ENCODE peak calls at places on chromosomes 13 and 19, in five cellular contexts. X is H1, B is SK-N-SH, H is HepG2, Y is K562. N is an unnamed sample.

GRCh38 chr19:55508120-55508519 is 19.9 kb downstream of the SSC5D start:
- DNase-seq in Y (no peak), X (no peak), H (no peak), B (no peak), N (no peak)

GRCh38 chr13:101144808-101145419 is 271.4 kb downstream of the NALCN start:
- DNase-seq in B (peak; percentile 46), X (no peak), Y (peak; percentile 28), H (peak; percentile 38), N (no peak)

GRCh38 chr13:49958321-49958720 is 22.2 kb upstream of the SPRYD7 start:
- DNase-seq in X (no peak), B (no peak), Y (no peak), H (no peak), N (no peak)

GRCh38 chr19:53088091-53088490 is 15.1 kb downstream of the ZNF160 start:
- DNase-seq in Y (no peak), X (no peak), B (no peak), H (no peak), N (no peak)

GRCh38 chr13:112741835-112742570 is 52.2 kb downstream of the ATP11A start:
- DNase-seq in X (no peak), H (no peak), B (no peak), Y (no peak), N (no peak)

GRCh38 chr19:34838753-34839431 is 65.9 kb upstream of the ZNF599 start:
- DNase-seq in B (no peak), H (peak; percentile 24), Y (no peak), X (peak; percentile 56), N (peak; percentile 32)

GRCh38 chr19:43767316-43767715 is 12.6 kb upstream of the SMG9 start:
- DNase-seq in Y (no peak), B (no peak), X (no peak), H (no peak), N (no peak)

GRCh38 chr13:98807774-98808173 is 55.3 kb upstream of the SLC15A1 start:
- DNase-seq in Y (no peak), X (no peak), H (no peak), B (no peak), N (no peak)

GRCh38 chr13:73740681-73741080 is 393.5 kb downstream of the KLF12 start:
- DNase-seq in H (no peak), B (no peak), X (no peak), Y (no peak), N (no peak)

GRCh38 chr13:51435002-51435578 is 17.7 kb downstream of the INTS6 start:
- DNase-seq in B (peak; percentile 21), X (no peak), H (no peak), Y (no peak), N (peak; percentile 12)

GRCh38 chr13:43284162-43284561 is 260.8 kb downstream of the DNAJC15 start:
- DNase-seq in H (no peak), Y (no peak), X (no peak), B (no peak), N (no peak)

GRCh38 chr19:53131085-53131484 is 1.6 kb downstream of the ZNF415 start:
- DNase-seq in Y (no peak), B (no peak), H (no peak), X (no peak), N (no peak)

GRCh38 chr19:32708457-32708856 is 11.1 kb upstream of the TDRD12 start:
- DNase-seq in X (no peak), B (no peak), Y (no peak), H (no peak), N (peak; percentile 38)

GRCh38 chr13:89066868-89067466 is 1395.8 kb downstream of the SLITRK5 start:
- DNase-seq in B (peak; percentile 19), H (peak; percentile 44), X (no peak), Y (no peak), N (peak; percentile 0)

GRCh38 chr19:50735869-50736268 is 12.7 kb downstream of the CLEC11A start:
- DNase-seq in B (no peak), H (no peak), X (no peak), Y (no peak), N (no peak)

GRCh38 chr13:64993514-64994164 is 2236.5 kb downstream of the PCDH9 start:
- DNase-seq in Y (no peak), X (no peak), H (no peak), B (no peak), N (no peak)

GRCh38 chr13:105670179-105671015 is 865.1 kb downstream of the EFNB2 start:
- DNase-seq in H (no peak), Y (no peak), B (no peak), X (no peak), N (no peak)

GRCh38 chr13:67964091-67964490 is 734.0 kb upstream of the PCDH9 start:
- DNase-seq in Y (no peak), H (no peak), X (no peak), B (no peak), N (no peak)

GRCh38 chr19:4446801-4447200 is 10.8 kb downstream of the UBXN6 start:
- DNase-seq in X (no peak), Y (no peak), H (no peak), B (no peak), N (no peak)

GRCh38 chr13:107650081-107650701 is 565.1 kb downstream of the LIG4 start:
- DNase-seq in H (peak; percentile 16), X (peak; percentile 47), Y (peak; percentile 12), B (peak; percentile 25), N (no peak)

GRCh38 chr19:3653865-3654513 is 27.4 kb upstream of the CACTIN start:
- DNase-seq in H (no peak), B (no peak), X (no peak), Y (peak; percentile 32), N (no peak)

GRCh38 chr13:29125145-29125933 is 305.2 kb downstream of the MTUS2 start:
- DNase-seq in Y (no peak), X (no peak), H (no peak), B (no peak), N (no peak)

GRCh38 chr13:113664751-113665581 is 2.1 kb upstream of the GRK1 start:
- DNase-seq in Y (no peak), H (no peak), X (no peak), B (no peak), N (no peak)

GRCh38 chr19:17125728-17126677 is 50.4 kb downstream of the MYO9B start:
- DNase-seq in H (no peak), Y (no peak), B (peak; percentile 83), X (no peak), N (no peak)
- H3K4me2 ChIP-seq in H (no peak overlapping the region), Y (no peak overlapping the region), B (peak overlapping the region; percentile 70), X (no peak overlapping the region), N (no peak overlapping the region)

DNA sequence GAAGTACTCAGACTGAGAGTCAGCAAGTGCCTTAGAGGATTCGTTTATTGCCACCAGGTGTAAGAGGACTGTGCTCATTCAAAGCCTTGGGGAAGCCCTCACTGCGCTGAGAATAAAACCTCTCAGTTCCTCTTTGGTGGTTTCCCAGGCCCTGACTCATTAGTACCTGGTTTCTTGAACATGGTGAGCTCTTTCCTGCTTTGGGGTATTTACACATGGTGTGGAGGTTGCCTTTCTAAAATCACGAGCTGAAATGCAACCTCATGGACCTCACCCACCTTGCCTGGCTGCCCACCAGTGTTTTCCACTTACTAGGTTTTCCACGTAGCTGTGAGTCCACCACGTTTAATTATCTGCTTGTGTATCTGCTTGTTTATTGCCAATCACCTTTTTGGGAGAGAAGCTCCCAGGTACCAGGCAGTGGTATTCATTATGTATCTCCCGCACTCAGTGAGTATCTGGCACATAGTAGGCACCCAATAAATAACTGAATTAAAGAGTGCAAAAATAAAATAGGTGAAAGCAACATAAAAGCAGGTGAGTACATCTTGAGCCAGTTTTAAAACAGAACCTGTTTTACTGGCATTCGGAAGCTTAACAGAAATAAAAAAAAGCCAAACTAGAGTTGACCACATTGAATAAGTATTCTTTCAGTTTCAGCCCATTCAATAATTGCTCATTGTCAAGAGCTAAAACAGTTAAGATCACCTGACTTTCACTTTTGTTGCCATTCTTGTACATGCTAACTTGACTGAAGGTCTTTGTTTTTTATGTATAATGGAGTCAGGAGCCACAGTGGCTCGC is 533.0 kb downstream of the MYO16 start:
- DNase-seq in H (no peak), X (no peak), Y (no peak), B (no peak), N (no peak)
- TF ChIP-seq EP300 in H (no peak), X (no peak), Y (no peak), B (no peak), N (no peak)

GRCh38 chr19:1605236-1606137 is at the start of gene UQCR11:
- DNase-seq in X (peak; percentile 79), H (peak; percentile 94), B (peak; percentile 100), Y (peak; percentile 97), N (peak; percentile 94)
- H3K4me2 ChIP-seq in X (peak within 1 kb of the TSS; percentile 96), H (peak within 1 kb of the TSS; percentile 94), B (peak within 1 kb of the TSS; percentile 99), Y (peak within 1 kb of the TSS; percentile 91), N (peak within 1 kb of the TSS; percentile 93)

GRCh38 chr19:16076154-16076957 is at the start of gene TPM4:
- DNase-seq in Y (peak; percentile 84), B (peak; percentile 86), H (peak; percentile 88), X (peak; percentile 85), N (peak; percentile 93)
- TF ChIP-seq EP300 in Y (peak; percentile 39), B (no peak), H (no peak), X (no peak), N (peak; percentile 14)

N was measured in A549.